ENCODE peak calls at places on chromosomes 7 and 10, in nine cellular contexts. J is NCI-H2081; M is GM19239; A is mucosa of descending colon; T is frontal cortex; B is GM23338; P is stimulated activated CD4-positive, alpha-beta T cell treated with anti-CD3 and anti-CD28 coated beads, TNF-alpha, amount 100 ng/mL, for 1 hour; N is lower leg skin; R is effector memory CD8-positive, alpha-beta T cell. F is an unnamed sample.

GRCh38 chr10:124935946-124936345 is 6.0 kb upstream of the ZRANB1 start:
- DNase-seq in J (no peak), M (no peak), A (no peak), T (no peak), B (no peak), P (no peak), N (no peak), R (no peak), F (no peak)

GRCh38 chr7:17523813-17524741 is 225.6 kb downstream of the AHR start:
- DNase-seq in J (no peak), M (no peak), A (no peak), T (no peak), B (peak), P (no peak), N (no peak), R (no peak), F (no peak)

GRCh38 chr10:117241541-117242462 is 888 bp downstream of the SLC18A2 start:
- DNase-seq in J (no peak), M (no peak), A (no peak), T (no peak), B (peak), P (no peak), N (no peak), R (no peak), F (no peak)

GRCh38 chr7:133253522-133253882 is 624 bp downstream of the EXOC4 start:
- DNase-seq in J (no peak), M (no peak), A (peak), T (no peak), B (no peak), P (no peak), N (no peak), R (peak), F (no peak)

GRCh38 chr7:117086788-117087187 is 133.5 kb downstream of the ST7 start:
- DNase-seq in J (no peak), M (no peak), A (no peak), T (no peak), B (no peak), P (no peak), N (no peak), R (no peak), F (no peak)

GRCh38 chr7:24755541-24756416 is 1.5 kb downstream of the GSDME start:
- DNase-seq in J (no peak), M (peak), A (no peak), T (no peak), B (no peak), P (no peak), N (no peak), R (no peak), F (no peak)

GRCh38 chr10:33291053-33291592 is 43.3 kb downstream of the NRP1 start:
- DNase-seq in J (no peak), M (no peak), A (no peak), T (no peak), B (no peak), P (no peak), N (no peak), R (no peak), F (no peak)

GRCh38 chr10:62817120-62817762 is 1.1 kb upstream of the EGR2 start:
- DNase-seq in J (no peak), M (no peak), A (peak), T (peak), B (peak), P (peak), N (peak), R (no peak), F (no peak)